ENCODE peak calls at places on chromosomes 11 and 22, in seven cellular contexts. W is ovary; J is heart right ventricle; X is SJSA1; R is mesenchymal stem cell; N is effector memory CD4-positive, alpha-beta T cell; I is fibroblast of lung. O is an unnamed sample. For H3K4me1 and H3K36me3, the result is how much of the 10 kb centered on the place peaks cover.

GRCh38 chr11:1150769-1151365 is 6.9 kb upstream of the MUC5AC start:
- DNase-seq in W (no peak), J (no peak), X (peak), R (no peak), N (no peak), I (peak), O (peak)

GRCh38 chr11:28086569-28086968 is 21.4 kb downstream of the KIF18A start:
- DNase-seq in W (no peak), J (no peak), X (no peak), R (peak), N (no peak), I (peak), O (no peak)

GRCh38 chr11:27116684-27117083 is 76.1 kb downstream of the BBOX1 start:
- DNase-seq in W (no peak), J (no peak), X (no peak), R (peak), N (no peak), I (peak), O (no peak)

GRCh38 chr22:33111491-33111890 is 53.3 kb upstream of the SYN3 start:
- DNase-seq in W (no peak), J (no peak), X (no peak), R (no peak), N (no peak), I (no peak), O (no peak)

GRCh38 chr22:17827466-17827865 is 53.2 kb upstream of the BID start:
- DNase-seq in W (no peak), J (no peak), X (no peak), R (no peak), N (no peak), I (no peak), O (no peak)

GRCh38 chr22:42387631-42388030 is 44.6 kb downstream of the NFAM1 start:
- DNase-seq in W (no peak), J (no peak), X (no peak), R (no peak), N (no peak), I (no peak), O (no peak)

GRCh38 chr11:6498121-6498520 is 1.0 kb downstream of the DNHD1 start:
- DNase-seq in W (no peak), J (no peak), X (no peak), R (no peak), N (no peak), I (peak), O (no peak)

GRCh38 chr22:45878051-45878764 is 98.8 kb downstream of the WNT7B start:
- DNase-seq in W (peak), J (no peak), X (no peak), R (no peak), N (no peak), I (no peak), O (peak)

GRCh38 chr11:64553554-64554201 is 37.3 kb upstream of the SLC22A12 start:
- DNase-seq in W (peak), J (peak), X (peak), R (peak), N (peak), I (peak), O (peak)

GRCh38 chr11:38460429-38460828 is 1862.4 kb upstream of the RAG2 start:
- DNase-seq in W (no peak), J (no peak), X (peak), R (no peak), N (no peak), I (peak), O (no peak)

GRCh38 chr11:131880976-131881375 is 510.6 kb downstream of the NTM start:
- DNase-seq in W (no peak), J (no peak), X (no peak), R (no peak), N (no peak), I (no peak), O (no peak)

GRCh38 chr22:20021196-20022181 is 579 bp downstream of the TANGO2 start:
- DNase-seq in W (no peak), J (peak), X (peak), R (peak), N (peak), I (peak), O (peak)

GRCh38 chr11:129117595-129118350 is 74.4 kb downstream of the ARHGAP32 start:
- DNase-seq in W (peak), J (peak), X (peak), R (peak), N (peak), I (peak), O (no peak)

GRCh38 chr11:128021304-128022006 is 565.9 kb downstream of the ETS1 start:
- DNase-seq in W (no peak), J (no peak), X (no peak), R (no peak), N (no peak), I (peak), O (no peak)

DNA sequence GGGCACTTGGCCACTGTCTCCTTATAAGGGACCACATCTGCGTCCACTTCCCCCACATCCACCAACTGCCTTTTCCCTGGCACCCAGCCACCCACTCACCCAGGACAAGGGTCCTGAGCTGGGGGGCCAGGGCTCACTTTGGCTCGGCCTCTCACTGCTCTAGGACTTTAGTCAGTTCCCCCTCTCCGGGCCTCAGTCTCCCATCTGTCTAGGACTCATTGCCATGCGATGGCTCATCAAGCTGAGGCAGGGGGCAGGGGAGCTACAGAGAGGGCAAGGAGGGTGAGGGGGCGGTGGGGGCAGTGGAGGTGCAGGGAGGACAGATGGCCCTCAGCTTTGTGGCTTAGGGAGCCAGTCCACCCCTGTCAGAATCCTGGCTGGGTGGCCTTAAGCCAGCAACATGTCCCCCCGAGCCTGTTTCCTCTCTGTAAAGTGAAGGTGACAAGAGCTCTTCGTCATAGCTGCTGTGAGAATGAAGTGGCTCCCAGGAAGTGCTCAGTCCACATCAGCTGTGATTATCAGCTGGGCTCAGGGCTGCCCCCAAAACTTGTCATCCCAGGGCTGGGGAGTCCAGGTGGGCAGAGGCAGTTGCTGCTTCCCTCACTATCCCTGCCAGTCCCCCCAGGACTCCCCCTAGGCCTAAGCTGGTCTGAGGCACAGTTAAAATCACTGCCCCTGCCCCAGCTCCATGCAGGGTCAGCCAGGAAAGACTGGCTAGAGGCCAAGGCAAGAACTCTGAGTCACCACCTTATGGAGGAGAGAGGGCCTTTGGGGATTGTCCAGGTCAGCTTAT is 14.9 kb downstream of the RAC2 start:
- DNase-seq in W (no peak), J (no peak), X (peak), R (peak), N (no peak), I (peak), O (no peak)
- H3K4me1 ChIP-seq in W (under half), J (under half), X (under half), R (under half), N (half or more), I (under half), O (under half)

DNA sequence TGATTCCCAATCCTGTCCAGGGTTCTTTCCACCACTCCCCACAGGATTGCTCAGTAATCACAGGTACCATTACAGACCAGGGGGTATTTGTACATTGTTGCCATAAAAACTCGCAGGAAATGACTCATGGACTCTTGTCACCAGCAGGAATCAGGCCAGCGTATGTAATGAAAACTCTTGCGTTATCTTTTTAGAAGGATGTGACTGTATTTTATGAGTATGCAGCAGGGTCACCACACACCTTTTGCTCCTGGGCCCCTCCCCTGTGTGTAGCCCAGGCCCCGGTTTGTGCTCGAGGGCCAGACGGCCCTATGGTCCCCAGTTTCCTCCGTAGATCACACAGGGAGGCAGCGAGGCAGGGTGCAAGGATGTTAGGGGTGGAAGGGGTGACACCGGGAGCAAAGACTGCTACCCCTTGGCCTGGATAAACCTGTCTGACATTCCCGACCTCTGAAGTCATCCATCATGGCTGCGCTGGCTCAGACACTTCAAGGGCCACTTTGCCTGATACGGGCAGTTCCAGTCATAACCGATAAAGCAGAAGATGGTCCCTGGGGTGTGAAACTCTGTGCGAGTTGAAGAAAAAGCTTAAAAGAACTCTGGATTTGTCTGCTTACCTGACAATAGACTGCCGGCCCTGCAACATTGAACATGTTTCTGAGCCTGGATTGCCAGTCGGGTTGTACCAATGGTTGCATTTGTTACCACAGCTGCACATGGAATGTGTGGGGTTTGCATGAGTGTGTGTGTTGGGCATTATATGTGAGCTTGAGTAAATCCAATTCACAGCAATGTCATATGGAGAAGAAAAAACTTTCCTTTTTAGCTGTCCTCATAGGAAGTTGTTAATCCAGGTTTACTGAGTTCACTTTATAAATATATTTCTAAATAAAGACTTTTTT is 57.0 kb downstream of the MICAL2 start:
- DNase-seq in W (no peak), J (no peak), X (peak), R (peak), N (no peak), I (peak), O (no peak)
- H3K36me3 ChIP-seq in W (under half), J (under half), X (under half), R (under half), N (under half), I (under half), O (under half)

DNA sequence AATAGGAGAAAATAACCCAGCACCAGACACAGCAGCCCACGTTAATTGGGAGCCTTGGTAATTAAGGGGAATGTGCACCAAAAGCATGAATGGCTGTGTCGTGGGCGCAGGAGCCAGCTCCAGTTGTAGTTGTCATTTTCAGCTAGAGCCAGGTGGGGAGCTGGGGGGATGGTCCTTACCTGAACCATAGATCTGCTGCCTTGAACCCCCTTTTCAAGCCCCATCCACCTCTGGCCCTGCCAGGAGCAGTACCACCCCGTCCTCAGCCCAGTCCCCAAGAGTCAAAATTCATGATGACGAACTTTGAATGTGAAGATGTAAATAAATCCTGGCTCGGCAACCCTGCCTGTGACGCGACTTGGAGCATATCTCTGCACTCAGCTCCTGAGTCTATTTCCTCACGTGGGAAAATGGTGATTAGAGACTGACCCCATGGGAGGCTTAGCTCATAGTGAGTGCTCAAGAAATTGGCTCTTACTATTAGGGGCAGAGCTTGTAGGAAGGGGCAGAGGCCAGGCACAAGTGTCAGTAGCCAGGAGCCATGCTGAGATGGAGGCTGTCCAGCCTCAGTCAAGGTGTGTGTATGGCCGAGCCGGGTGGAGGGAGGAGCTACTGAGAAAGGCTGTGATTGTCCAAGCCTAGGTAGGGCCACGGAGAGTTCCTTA is 794 bp upstream of the FXYD6 start:
- DNase-seq in W (peak), J (peak), X (no peak), R (peak), N (no peak), I (no peak), O (peak)
- H3K4me1 ChIP-seq in W (under half), J (half or more), X (under half), R (under half), N (under half), I (under half), O (half or more)

GRCh38 chr22:35809816-35810215 is 92.1 kb downstream of the APOL5 start:
- DNase-seq in W (no peak), J (no peak), X (no peak), R (no peak), N (no peak), I (no peak), O (no peak)

GRCh38 chr22:35808377-35808776 is 90.7 kb downstream of the APOL5 start:
- DNase-seq in W (no peak), J (no peak), X (no peak), R (no peak), N (no peak), I (no peak), O (no peak)

GRCh38 chr22:35812600-35812999 is 94.9 kb downstream of the APOL5 start:
- DNase-seq in W (no peak), J (no peak), X (no peak), R (no peak), N (no peak), I (no peak), O (no peak)

GRCh38 chr22:35811670-35812069 is 94.0 kb downstream of the APOL5 start:
- DNase-seq in W (no peak), J (no peak), X (no peak), R (no peak), N (no peak), I (no peak), O (no peak)
- H3K36me3 ChIP-seq in W (under half), J (under half), X (half or more), R (half or more), N (under half), I (under half), O (under half)

DNA sequence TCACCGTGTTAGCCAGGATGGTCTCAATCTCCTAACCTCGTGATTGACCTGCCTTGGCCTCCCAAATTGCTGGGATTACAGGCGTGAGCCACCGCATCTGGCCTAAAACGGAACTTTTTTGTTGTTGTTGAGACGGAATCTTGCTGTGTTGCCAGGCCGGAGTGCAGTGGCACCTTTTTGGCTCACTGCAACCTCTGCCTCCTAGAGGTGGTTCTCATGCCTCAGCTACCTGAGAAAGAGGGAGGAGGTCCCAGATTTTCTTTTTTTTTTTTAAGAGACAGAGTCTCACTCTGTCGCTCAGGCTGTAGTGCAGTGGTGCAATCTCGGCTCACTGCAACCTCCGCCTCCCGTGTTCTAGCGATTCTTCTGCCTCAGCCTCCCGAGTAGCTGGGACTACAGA is 7.9 kb upstream of the MCHR1 start:
- DNase-seq in W (no peak), J (no peak), X (no peak), R (no peak), N (no peak), I (no peak), O (no peak)
- H3K4me1 ChIP-seq in W (under half), J (under half), X (under half), R (under half), N (under half), I (under half), O (under half)

GRCh38 chr11:11057472-11057854 is 199.6 kb upstream of the ZBED5 start:
- DNase-seq in W (no peak), J (no peak), X (no peak), R (no peak), N (no peak), I (peak), O (no peak)

GRCh38 chr11:11056316-11056715 is 198.5 kb upstream of the ZBED5 start:
- DNase-seq in W (no peak), J (no peak), X (no peak), R (no peak), N (no peak), I (no peak), O (no peak)

DNA sequence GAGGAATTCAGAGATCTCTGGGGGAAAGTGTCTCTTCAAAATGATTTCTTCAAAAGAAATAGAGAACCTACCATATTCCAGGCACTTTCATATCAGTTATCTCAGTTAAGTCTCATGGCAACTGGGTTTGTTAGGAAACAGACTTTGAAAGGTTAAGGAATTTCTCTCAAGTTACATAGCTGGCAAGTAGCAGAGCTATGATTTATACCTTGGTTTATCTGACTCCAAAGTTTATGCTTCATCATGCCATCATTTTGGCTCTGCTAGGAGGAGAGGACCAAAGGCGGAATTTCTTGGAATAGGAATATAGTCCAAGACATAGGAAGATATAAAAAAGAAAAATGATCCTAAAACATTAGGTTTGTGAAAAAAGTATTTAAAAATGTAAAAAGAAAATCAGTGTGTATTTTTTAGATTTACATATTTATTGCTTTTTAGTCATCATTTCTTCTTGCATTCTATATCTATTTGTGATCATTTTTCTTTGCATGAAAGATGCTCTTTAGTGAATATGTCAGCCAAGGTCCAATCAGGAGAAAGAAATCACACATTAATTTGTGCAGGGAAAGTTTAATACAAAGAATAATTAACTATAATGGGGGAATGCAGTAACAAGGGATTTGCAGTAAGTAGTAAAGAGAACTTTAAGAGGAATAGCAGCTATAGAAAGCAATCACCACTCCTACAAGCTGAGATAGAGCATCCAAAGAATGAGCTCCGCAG is 199.1 kb upstream of the ZBED5 start:
- DNase-seq in W (no peak), J (no peak), X (no peak), R (no peak), N (no peak), I (no peak), O (no peak)
- H3K36me3 ChIP-seq in W (under half), J (under half), X (under half), R (under half), N (under half), I (under half), O (under half)